ENCODE peak calls at places on chromosomes 16 and 17, in six cellular contexts. X, F, K, U, M and E are unnamed samples.

GRCh38 chr16:49961087-49961486 is 63.9 kb upstream of the CNEP1R1 start:
- DNase-seq in X (no peak), F (no peak), K (no peak), U (no peak), M (no peak), E (no peak)

GRCh38 chr17:81252336-81253329 is 13.5 kb downstream of the NDUFAF8 start:
- DNase-seq in X (no peak), F (no peak), K (no peak), U (no peak), M (no peak), E (no peak)

GRCh38 chr17:17700251-17700969 is 19.2 kb downstream of the RAI1 start:
- DNase-seq in X (no peak), F (no peak), K (no peak), U (no peak), M (no peak), E (no peak)

GRCh38 chr17:74987909-74988711 is 678 bp downstream of the CDR2L start:
- DNase-seq in X (no peak), F (no peak), K (no peak), U (peak; percentile 63), M (peak; percentile 93), E (no peak)

GRCh38 chr16:77431131-77431670 is 3.6 kb downstream of the ADAMTS18 start:
- DNase-seq in X (no peak), F (no peak), K (no peak), U (no peak), M (no peak), E (no peak)

GRCh38 chr16:67163164-67163902 is 1.2 kb upstream of the HSF4 start:
- DNase-seq in X (peak; percentile 54), F (no peak), K (no peak), U (peak; percentile 64), M (no peak), E (no peak)

GRCh38 chr17:7445011-7445927 is at the start of gene CHRNB1:
- DNase-seq in X (peak; percentile 47), F (no peak), K (no peak), U (peak; percentile 71), M (peak; percentile 76), E (no peak)

GRCh38 chr17:17130077-17130844 is 75.9 kb downstream of the PLD6 start:
- DNase-seq in X (no peak), F (no peak), K (no peak), U (no peak), M (no peak), E (no peak)

GRCh38 chr17:72422505-72423285 is 301.9 kb downstream of the SOX9 start:
- DNase-seq in X (no peak), F (no peak), K (no peak), U (no peak), M (peak; percentile 90), E (no peak)

GRCh38 chr16:177394-177822 is 928 bp downstream of the HBA1 start:
- DNase-seq in X (no peak), F (no peak), K (no peak), U (no peak), M (no peak), E (peak; percentile 22)